ENCODE peak calls at places on chromosomes 2 and 18, in five cellular contexts. One of them, this sample, is unnamed.

GRCh38 chr2:55160422-55160821 is 71.7 kb downstream of the CLHC1 start:
- DNase-seq in tibial artery: no peak
- DNase-seq in LNCaP clone FGC: no peak
- DNase-seq in endothelial cell: no peak
- DNase-seq in omental fat pad: no peak
- DNase-seq in this sample: no peak

GRCh38 chr2:218761795-218762194 is 20.2 kb upstream of the CYP27A1 start:
- DNase-seq in LNCaP clone FGC: no peak
- DNase-seq in tibial artery: no peak
- DNase-seq in endothelial cell: no peak
- DNase-seq in omental fat pad: no peak
- DNase-seq in this sample: no peak

GRCh38 chr2:70125498-70125898 is 38.2 kb downstream of the PCBP1 start:
- DNase-seq in omental fat pad: no peak
- DNase-seq in tibial artery: no peak
- DNase-seq in LNCaP clone FGC: no peak
- DNase-seq in endothelial cell: no peak
- DNase-seq in this sample: peak

GRCh38 chr2:12014088-12014960 is 267.9 kb downstream of the LPIN1 start:
- DNase-seq in omental fat pad: no peak
- DNase-seq in endothelial cell: no peak
- DNase-seq in tibial artery: peak
- DNase-seq in LNCaP clone FGC: no peak
- DNase-seq in this sample: no peak

GRCh38 chr2:144942516-144943256 is 422.8 kb upstream of the ZEB2 start:
- DNase-seq in tibial artery: no peak
- DNase-seq in omental fat pad: no peak
- DNase-seq in LNCaP clone FGC: no peak
- DNase-seq in endothelial cell: no peak
- DNase-seq in this sample: no peak

GRCh38 chr2:65634304-65634703 is 201.9 kb upstream of the SPRED2 start:
- DNase-seq in LNCaP clone FGC: no peak
- DNase-seq in omental fat pad: no peak
- DNase-seq in endothelial cell: no peak
- DNase-seq in tibial artery: no peak
- DNase-seq in this sample: no peak

GRCh38 chr2:17754773-17755425 is 961 bp downstream of the GEN1 start:
- DNase-seq in tibial artery: no peak
- DNase-seq in LNCaP clone FGC: no peak
- DNase-seq in endothelial cell: no peak
- DNase-seq in omental fat pad: no peak
- DNase-seq in this sample: no peak

GRCh38 chr18:38688402-38688801 is 1122.8 kb upstream of the CELF4 start:
- DNase-seq in LNCaP clone FGC: no peak
- DNase-seq in endothelial cell: no peak
- DNase-seq in omental fat pad: no peak
- DNase-seq in tibial artery: no peak
- DNase-seq in this sample: no peak

GRCh38 chr2:215461836-215462532 is 26.1 kb upstream of the FN1 start:
- DNase-seq in endothelial cell: no peak
- DNase-seq in LNCaP clone FGC: no peak
- DNase-seq in omental fat pad: no peak
- DNase-seq in tibial artery: no peak
- DNase-seq in this sample: no peak

GRCh38 chr2:188079176-188079575 is 212.5 kb upstream of the GULP1 start:
- DNase-seq in omental fat pad: no peak
- DNase-seq in LNCaP clone FGC: no peak
- DNase-seq in tibial artery: no peak
- DNase-seq in endothelial cell: no peak
- DNase-seq in this sample: no peak

GRCh38 chr2:64625352-64626145 is 28.2 kb downstream of the SERTAD2 start:
- DNase-seq in tibial artery: no peak
- DNase-seq in LNCaP clone FGC: no peak
- DNase-seq in omental fat pad: no peak
- DNase-seq in endothelial cell: no peak
- DNase-seq in this sample: no peak

GRCh38 chr2:64629329-64629781 is 24.4 kb downstream of the SERTAD2 start:
- DNase-seq in omental fat pad: no peak
- DNase-seq in endothelial cell: no peak
- DNase-seq in tibial artery: no peak
- DNase-seq in LNCaP clone FGC: no peak
- DNase-seq in this sample: no peak

GRCh38 chr2:64627860-64628841 is 25.6 kb downstream of the SERTAD2 start:
- DNase-seq in endothelial cell: no peak
- DNase-seq in tibial artery: no peak
- DNase-seq in LNCaP clone FGC: no peak
- DNase-seq in omental fat pad: no peak
- DNase-seq in this sample: no peak

GRCh38 chr2:64626146-64626809 is 27.4 kb downstream of the SERTAD2 start:
- DNase-seq in omental fat pad: no peak
- DNase-seq in LNCaP clone FGC: no peak
- DNase-seq in endothelial cell: no peak
- DNase-seq in tibial artery: no peak
- DNase-seq in this sample: no peak

GRCh38 chr2:64626963-64627760 is 26.6 kb downstream of the SERTAD2 start:
- DNase-seq in omental fat pad: no peak
- DNase-seq in tibial artery: no peak
- DNase-seq in endothelial cell: no peak
- DNase-seq in LNCaP clone FGC: no peak
- DNase-seq in this sample: no peak
- TF ChIP-seq CTCF in omental fat pad: no peak
- TF ChIP-seq CTCF in tibial artery: no peak
- TF ChIP-seq CTCF in endothelial cell: no peak
- TF ChIP-seq CTCF in LNCaP clone FGC: no peak
- TF ChIP-seq CTCF in this sample: no peak

GRCh38 chr2:111883661-111884591 is at the start of gene ANAPC1:
- DNase-seq in endothelial cell: peak
- DNase-seq in omental fat pad: peak
- DNase-seq in LNCaP clone FGC: peak
- DNase-seq in tibial artery: peak
- DNase-seq in this sample: peak
- TF ChIP-seq CTCF in endothelial cell: no peak
- TF ChIP-seq CTCF in omental fat pad: no peak
- TF ChIP-seq CTCF in LNCaP clone FGC: no peak
- TF ChIP-seq CTCF in tibial artery: no peak
- TF ChIP-seq CTCF in this sample: peak

GRCh38 chr2:149573760-149574159 is 13.8 kb downstream of the MMADHC start:
- DNase-seq in tibial artery: no peak
- DNase-seq in LNCaP clone FGC: no peak
- DNase-seq in endothelial cell: no peak
- DNase-seq in omental fat pad: no peak
- DNase-seq in this sample: no peak
- TF ChIP-seq CTCF in tibial artery: peak
- TF ChIP-seq CTCF in LNCaP clone FGC: peak
- TF ChIP-seq CTCF in endothelial cell: peak
- TF ChIP-seq CTCF in omental fat pad: no peak
- TF ChIP-seq CTCF in this sample: peak

GRCh38 chr2:167264380-167264779 is 376.1 kb downstream of the XIRP2 start:
- DNase-seq in LNCaP clone FGC: no peak
- DNase-seq in omental fat pad: no peak
- DNase-seq in endothelial cell: peak
- DNase-seq in tibial artery: no peak
- DNase-seq in this sample: no peak
- TF ChIP-seq CTCF in LNCaP clone FGC: peak
- TF ChIP-seq CTCF in omental fat pad: no peak
- TF ChIP-seq CTCF in endothelial cell: peak
- TF ChIP-seq CTCF in tibial artery: no peak
- TF ChIP-seq CTCF in this sample: peak

This sample was measured in chondrocyte.